ENCODE peak calls at places on chromosome 16, in five cellular contexts. G, M, Q, Z and B are unnamed samples.

GRCh38 chr16:66095676-66096075 is 270.8 kb upstream of the CDH5 start:
- DNase-seq in G (no peak), Z (no peak), Q (no peak), M (no peak), B (no peak)

GRCh38 chr16:70437582-70438324 is 1.1 kb downstream of the ST3GAL2 start:
- DNase-seq in G (peak), Q (no peak), Z (no peak), M (peak), B (peak)

GRCh38 chr16:13099822-13100221 is 198.4 kb downstream of the SHISA9 start:
- DNase-seq in M (peak), Q (no peak), G (no peak), Z (no peak), B (no peak)

GRCh38 chr16:56777533-56777932 is 47.6 kb downstream of the NUP93 start:
- DNase-seq in M (no peak), Q (no peak), Z (no peak), G (no peak), B (no peak)

GRCh38 chr16:25151996-25152395 is 40.5 kb downstream of the LCMT1 start:
- DNase-seq in M (peak), G (no peak), Q (no peak), Z (peak), B (no peak)

GRCh38 chr16:57645691-57646387 is 17.4 kb downstream of the ADGRG1 start:
- DNase-seq in G (no peak), Q (no peak), Z (no peak), M (no peak), B (no peak)

GRCh38 chr16:88633684-88634140 is 4.7 kb upstream of the IL17C start:
- DNase-seq in G (peak), Z (no peak), Q (peak), M (peak), B (no peak)

GRCh38 chr16:67931712-67932461 is at the start of gene CTRL:
- DNase-seq in G (no peak), M (peak), Q (no peak), Z (no peak), B (no peak)

GRCh38 chr16:30110661-30111060 is 2.7 kb downstream of the GDPD3 start:
- DNase-seq in G (no peak), Q (no peak), Z (no peak), M (no peak), B (no peak)